ENCODE peak calls at places on chromosomes 16 and 17, in five cellular contexts. One of them, this sample, is unnamed.

GRCh38 chr16:27369806-27370205 is 32.2 kb upstream of the IL21R start:
- DNase-seq in mesenchymal stem cell: peak; percentile 58
- DNase-seq in neuronal stem cell: no peak
- DNase-seq in mesendoderm: no peak
- DNase-seq in H9: no peak
- DNase-seq in this sample: no peak

GRCh38 chr17:6555331-6556120 is 829 bp downstream of the PITPNM3 start:
- DNase-seq in H9: peak; percentile 66
- DNase-seq in mesenchymal stem cell: peak; percentile 65
- DNase-seq in neuronal stem cell: peak; percentile 35
- DNase-seq in mesendoderm: peak; percentile 36
- DNase-seq in this sample: no peak

GRCh38 chr17:32519769-32520701 is 33.2 kb downstream of the CDK5R1 start:
- DNase-seq in mesenchymal stem cell: peak; percentile 35
- DNase-seq in mesendoderm: peak; percentile 80
- DNase-seq in H9: peak; percentile 55
- DNase-seq in neuronal stem cell: peak; percentile 35
- DNase-seq in this sample: no peak

GRCh38 chr16:68993885-68994284 is 111.6 kb upstream of the HAS3 start:
- DNase-seq in H9: no peak
- DNase-seq in neuronal stem cell: no peak
- DNase-seq in mesenchymal stem cell: peak; percentile 56
- DNase-seq in mesendoderm: no peak
- DNase-seq in this sample: no peak

GRCh38 chr16:54957403-54957802 is 26.7 kb downstream of the IRX5 start:
- DNase-seq in neuronal stem cell: no peak
- DNase-seq in H9: peak; percentile 42
- DNase-seq in mesendoderm: peak; percentile 54
- DNase-seq in mesenchymal stem cell: no peak
- DNase-seq in this sample: peak; percentile 69

GRCh38 chr17:58381124-58381838 is 29.3 kb upstream of the SUPT4H1 start:
- DNase-seq in mesenchymal stem cell: no peak
- DNase-seq in mesendoderm: no peak
- DNase-seq in neuronal stem cell: no peak
- DNase-seq in H9: no peak
- DNase-seq in this sample: no peak

GRCh38 chr17:15261818-15262290 is 3.3 kb downstream of the PMP22 start:
- DNase-seq in mesendoderm: peak; percentile 50
- DNase-seq in H9: peak; percentile 52
- DNase-seq in mesenchymal stem cell: peak; percentile 66
- DNase-seq in neuronal stem cell: no peak
- DNase-seq in this sample: peak; percentile 48

GRCh38 chr16:1781758-1782407 is 488 bp downstream of the SPSB3 start:
- DNase-seq in H9: no peak
- DNase-seq in mesenchymal stem cell: peak; percentile 41
- DNase-seq in neuronal stem cell: peak; percentile 14
- DNase-seq in mesendoderm: peak; percentile 55
- DNase-seq in this sample: peak; percentile 56

GRCh38 chr16:67327774-67328173 is 1.2 kb downstream of the LRRC36 start:
- DNase-seq in neuronal stem cell: no peak
- DNase-seq in mesendoderm: no peak
- DNase-seq in mesenchymal stem cell: no peak
- DNase-seq in H9: no peak
- DNase-seq in this sample: no peak
- H3K18ac ChIP-seq in neuronal stem cell: no peak overlapping the region
- H3K18ac ChIP-seq in mesendoderm: no peak overlapping the region
- H3K18ac ChIP-seq in mesenchymal stem cell: no peak overlapping the region
- H3K18ac ChIP-seq in H9: no peak overlapping the region
- H3K18ac ChIP-seq in this sample: no peak overlapping the region

DNA sequence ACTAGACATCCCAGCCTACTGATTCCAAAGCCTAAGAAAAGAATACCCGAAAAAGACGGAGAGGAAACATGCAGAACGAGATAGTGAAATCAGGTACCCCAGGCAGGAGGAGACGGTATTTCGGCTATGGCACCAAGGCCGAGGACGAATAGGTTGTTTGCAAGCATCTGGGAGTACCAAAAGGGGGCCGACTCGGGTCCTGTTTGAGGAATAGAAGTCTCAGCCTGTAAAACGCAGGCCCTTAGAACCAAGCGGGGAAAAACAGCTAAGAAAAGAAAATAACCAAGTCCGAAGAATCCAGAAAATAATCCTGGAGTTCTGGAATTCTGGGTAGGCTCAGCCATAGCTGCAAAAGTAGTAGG is 537 bp downstream of the SLC35B1 start:
- DNase-seq in mesenchymal stem cell: peak; percentile 28
- DNase-seq in mesendoderm: peak; percentile 34
- DNase-seq in neuronal stem cell: no peak
- DNase-seq in H9: no peak
- DNase-seq in this sample: no peak
- H3K18ac ChIP-seq in mesenchymal stem cell: no peak overlapping the region
- H3K18ac ChIP-seq in mesendoderm: no peak overlapping the region
- H3K18ac ChIP-seq in neuronal stem cell: no peak overlapping the region
- H3K18ac ChIP-seq in H9: no peak overlapping the region
- H3K18ac ChIP-seq in this sample: no peak overlapping the region

GRCh38 chr16:667780-668518 is at the start of gene RHOT2:
- DNase-seq in neuronal stem cell: peak; percentile 89
- DNase-seq in mesendoderm: peak; percentile 95
- DNase-seq in H9: peak; percentile 93
- DNase-seq in mesenchymal stem cell: peak; percentile 88
- DNase-seq in this sample: peak; percentile 94
- H3K18ac ChIP-seq in neuronal stem cell: peak within 1 kb of the TSS; percentile 95
- H3K18ac ChIP-seq in mesendoderm: peak within 1 kb of the TSS; percentile 19
- H3K18ac ChIP-seq in H9: no peak within 1 kb of the TSS
- H3K18ac ChIP-seq in mesenchymal stem cell: peak within 1 kb of the TSS; percentile 84
- H3K18ac ChIP-seq in this sample: no peak within 1 kb of the TSS

GRCh38 chr16:83002351-83003334 is 375.9 kb downstream of the CDH13 start:
- DNase-seq in mesenchymal stem cell: peak; percentile 40
- DNase-seq in mesendoderm: peak; percentile 7
- DNase-seq in H9: no peak
- DNase-seq in neuronal stem cell: no peak
- DNase-seq in this sample: no peak
- H3K18ac ChIP-seq in mesenchymal stem cell: peak overlapping the region; percentile 88
- H3K18ac ChIP-seq in mesendoderm: no peak overlapping the region
- H3K18ac ChIP-seq in H9: no peak overlapping the region
- H3K18ac ChIP-seq in neuronal stem cell: no peak overlapping the region
- H3K18ac ChIP-seq in this sample: no peak overlapping the region

DNA sequence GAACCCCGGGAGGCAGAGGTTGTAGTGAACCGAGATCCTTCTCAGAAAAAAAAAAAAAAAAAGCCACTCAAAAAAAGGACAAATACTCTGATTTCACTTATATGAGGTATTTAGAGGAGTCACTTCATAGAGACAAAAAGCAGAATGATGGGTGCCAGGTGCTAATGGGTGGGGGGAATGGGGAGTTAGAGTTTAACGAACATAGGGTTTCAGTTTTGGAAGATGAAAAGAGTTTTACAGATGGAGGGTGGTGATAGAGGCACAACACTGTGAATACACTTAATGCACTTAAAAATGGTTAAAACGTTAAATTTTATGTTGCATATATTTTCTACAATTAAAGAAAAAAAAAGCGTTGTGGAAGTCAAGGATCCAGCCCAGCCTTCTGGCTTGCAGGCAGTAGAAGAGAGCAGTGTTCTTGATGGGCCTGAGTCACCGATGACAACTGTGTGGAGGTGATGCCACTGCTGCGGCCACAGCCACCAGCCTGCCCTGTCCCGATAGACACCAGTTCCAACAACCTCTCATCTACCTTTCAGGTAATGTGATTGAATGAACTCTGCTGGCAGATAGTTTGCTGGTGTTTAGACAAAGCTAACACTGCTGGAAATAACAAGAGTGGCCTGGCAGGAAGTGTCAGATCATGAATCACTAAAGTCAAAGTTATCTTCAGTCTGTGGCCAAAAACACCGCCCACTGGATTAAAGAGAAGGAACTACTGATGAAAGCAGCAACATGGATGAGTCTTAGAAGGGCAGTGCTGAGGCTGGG is 49.9 kb upstream of the COX10 start:
- DNase-seq in mesendoderm: no peak
- DNase-seq in mesenchymal stem cell: peak; percentile 54
- DNase-seq in neuronal stem cell: no peak
- DNase-seq in H9: no peak
- DNase-seq in this sample: no peak
- H3K18ac ChIP-seq in mesendoderm: no peak overlapping the region
- H3K18ac ChIP-seq in mesenchymal stem cell: no peak overlapping the region
- H3K18ac ChIP-seq in neuronal stem cell: no peak overlapping the region
- H3K18ac ChIP-seq in H9: no peak overlapping the region
- H3K18ac ChIP-seq in this sample: no peak overlapping the region

DNA sequence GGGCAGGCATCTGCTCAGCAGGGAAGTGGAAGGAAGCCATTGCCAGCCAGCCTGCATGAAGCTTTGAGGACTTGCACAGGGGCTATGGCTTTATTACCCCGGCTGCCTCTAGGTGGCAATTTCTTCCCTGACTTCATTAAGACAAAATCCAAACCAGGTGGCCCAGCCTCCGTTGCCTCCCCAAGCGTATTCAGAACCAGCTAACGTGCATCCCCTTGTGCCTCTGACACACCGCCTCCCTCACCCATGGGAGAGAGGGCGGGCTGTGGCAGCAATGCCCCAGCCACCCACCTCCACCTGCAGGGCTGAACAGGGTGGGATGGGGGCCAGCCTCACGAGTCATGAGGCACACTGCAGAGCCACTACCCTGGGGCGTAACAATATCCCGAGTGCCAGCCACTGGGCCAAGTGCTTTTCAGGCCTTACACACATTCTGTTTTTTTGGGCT is 6.8 kb downstream of the KIFC3 start:
- DNase-seq in H9: peak; percentile 82
- DNase-seq in mesendoderm: peak; percentile 90
- DNase-seq in mesenchymal stem cell: peak; percentile 54
- DNase-seq in neuronal stem cell: no peak
- DNase-seq in this sample: no peak
- H3K18ac ChIP-seq in H9: no peak overlapping the region
- H3K18ac ChIP-seq in mesendoderm: no peak overlapping the region
- H3K18ac ChIP-seq in mesenchymal stem cell: peak overlapping the region; percentile 54
- H3K18ac ChIP-seq in neuronal stem cell: no peak overlapping the region
- H3K18ac ChIP-seq in this sample: peak overlapping the region; percentile 4

DNA sequence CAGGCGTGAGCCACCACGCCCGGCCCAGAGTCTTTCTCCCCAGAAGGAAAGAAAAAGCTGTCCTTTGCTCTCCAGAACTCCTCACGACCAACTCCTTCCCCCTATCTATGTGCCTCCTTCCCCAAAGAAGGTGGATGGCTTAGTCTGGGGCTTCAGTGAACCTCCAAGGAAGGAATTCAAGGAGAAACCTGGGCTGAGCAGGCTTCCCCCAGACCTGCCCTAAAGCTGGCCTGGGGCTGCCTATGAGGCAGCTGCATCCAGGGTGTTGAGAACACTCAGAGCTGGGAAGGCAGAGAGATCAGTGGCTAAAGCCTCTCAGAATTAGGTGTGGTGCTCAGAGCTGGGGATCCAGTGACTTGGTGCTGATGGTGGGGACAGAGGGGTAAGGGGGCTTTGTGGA is 3.8 kb downstream of the ACSF2 start:
- DNase-seq in mesenchymal stem cell: no peak
- DNase-seq in neuronal stem cell: no peak
- DNase-seq in mesendoderm: no peak
- DNase-seq in H9: no peak
- DNase-seq in this sample: no peak
- H3K18ac ChIP-seq in mesenchymal stem cell: no peak overlapping the region
- H3K18ac ChIP-seq in neuronal stem cell: no peak overlapping the region
- H3K18ac ChIP-seq in mesendoderm: no peak overlapping the region
- H3K18ac ChIP-seq in H9: no peak overlapping the region
- H3K18ac ChIP-seq in this sample: no peak overlapping the region

GRCh38 chr17:16911141-16911937 is 60.6 kb downstream of the TNFRSF13B start:
- DNase-seq in H9: peak; percentile 31
- DNase-seq in neuronal stem cell: no peak
- DNase-seq in mesenchymal stem cell: no peak
- DNase-seq in mesendoderm: no peak
- DNase-seq in this sample: peak; percentile 20
- H3K18ac ChIP-seq in H9: no peak overlapping the region
- H3K18ac ChIP-seq in neuronal stem cell: no peak overlapping the region
- H3K18ac ChIP-seq in mesenchymal stem cell: no peak overlapping the region
- H3K18ac ChIP-seq in mesendoderm: no peak overlapping the region
- H3K18ac ChIP-seq in this sample: no peak overlapping the region

This sample was measured in H1.